ENCODE peak calls at places on chromosomes 7 and 10, in four cellular contexts. S is body of pancreas, A is upper lobe of left lung, G is K562. M is an unnamed sample.

GRCh38 chr10:75466016-75466415 is 34.6 kb downstream of the LRMDA start:
- DNase-seq in S (no peak), G (no peak), A (no peak), M (no peak)

GRCh38 chr10:79250259-79250658 is 97.0 kb upstream of the PPIF start:
- DNase-seq in S (no peak), G (no peak), A (no peak), M (no peak)

GRCh38 chr10:19518632-19519031 is 297.6 kb upstream of the PLXDC2 start:
- DNase-seq in S (no peak), A (no peak), G (no peak), M (no peak)

GRCh38 chr10:49526624-49527023 is 12.3 kb downstream of the ERCC6 start:
- DNase-seq in G (peak), A (no peak), S (no peak), M (no peak)

GRCh38 chr10:119595715-119596515 is 849 bp downstream of the TIAL1 start:
- DNase-seq in S (peak), A (peak), G (peak), M (peak)

GRCh38 chr7:137851361-137851945 is 4.7 kb upstream of the DGKI start:
- DNase-seq in A (no peak), S (no peak), G (no peak), M (no peak)

GRCh38 chr10:80453715-80454525 is at the start of gene TSPAN14:
- DNase-seq in G (peak), A (peak), S (peak), M (peak)

GRCh38 chr7:117654780-117655179 is 175.0 kb downstream of the CFTR start:
- DNase-seq in G (no peak), S (no peak), A (no peak), M (no peak)

GRCh38 chr10:23376175-23376787 is 31.7 kb upstream of the C10orf67 start:
- DNase-seq in G (no peak), A (no peak), S (no peak), M (no peak)

GRCh38 chr7:104552102-104552501 is 223.7 kb downstream of the LHFPL3 start:
- DNase-seq in S (peak), A (no peak), G (peak), M (no peak)

GRCh38 chr10:14949291-14949690 is 4.6 kb downstream of the DCLRE1C start:
- DNase-seq in G (no peak), A (no peak), S (no peak), M (no peak)

GRCh38 chr10:34522542-34522941 is 292.6 kb downstream of the PARD3 start:
- DNase-seq in A (no peak), S (no peak), G (peak), M (no peak)

GRCh38 chr10:61397175-61397986 is 55.8 kb downstream of the TMEM26 start:
- DNase-seq in A (no peak), S (no peak), G (no peak), M (no peak)

GRCh38 chr7:151789380-151789947 is 87.5 kb downstream of the PRKAG2 start:
- DNase-seq in S (no peak), A (no peak), G (no peak), M (no peak)

GRCh38 chr7:99579956-99580777 is 17.9 kb upstream of the TMEM225B start:
- DNase-seq in A (peak), G (no peak), S (peak), M (no peak)

GRCh38 chr7:148535227-148535626 is 55.3 kb upstream of the C7orf33 start:
- DNase-seq in S (no peak), G (peak), A (no peak), M (peak)

GRCh38 chr7:139725843-139726484 is 51.8 kb downstream of the HIPK2 start:
- DNase-seq in A (no peak), G (no peak), S (no peak), M (no peak)

GRCh38 chr10:15237351-15237750 is 68.9 kb upstream of the NMT2 start:
- DNase-seq in A (no peak), G (no peak), S (peak), M (no peak)

GRCh38 chr7:46879783-46880182 is 702.1 kb downstream of the TNS3 start:
- DNase-seq in G (no peak), A (no peak), S (no peak), M (no peak)

GRCh38 chr10:35005868-35006267 is 84.3 kb downstream of the CUL2 start:
- DNase-seq in G (peak), A (no peak), S (no peak), M (no peak)

GRCh38 chr7:24574365-24574764 is 1.1 kb downstream of the PALS2 start:
- DNase-seq in A (no peak), G (peak), S (no peak), M (no peak)

GRCh38 chr10:102691701-102692100 is 22.5 kb downstream of the ARL3 start:
- DNase-seq in A (no peak), G (no peak), S (no peak), M (peak)

GRCh38 chr10:96641896-96642295 is 55.1 kb upstream of the TM9SF3 start:
- DNase-seq in G (no peak), S (peak), A (no peak), M (no peak)

GRCh38 chr7:44309271-44310091 is 15.9 kb downstream of the CAMK2B start:
- DNase-seq in G (peak), A (peak), S (peak), M (peak)

GRCh38 chr10:74730246-74730645 is 96.2 kb upstream of the KAT6B start:
- DNase-seq in G (no peak), S (no peak), A (no peak), M (no peak)

GRCh38 chr10:122658356-122659049 is 41.1 kb downstream of the C10orf120 start:
- DNase-seq in G (no peak), A (no peak), S (peak), M (peak)

GRCh38 chr7:87154166-87154565 is 1.9 kb downstream of the DMTF1 start:
- DNase-seq in S (no peak), G (no peak), A (no peak), M (no peak)
- H3K27ac ChIP-seq in S (no peak), G (peak), A (no peak), M (peak)

DNA sequence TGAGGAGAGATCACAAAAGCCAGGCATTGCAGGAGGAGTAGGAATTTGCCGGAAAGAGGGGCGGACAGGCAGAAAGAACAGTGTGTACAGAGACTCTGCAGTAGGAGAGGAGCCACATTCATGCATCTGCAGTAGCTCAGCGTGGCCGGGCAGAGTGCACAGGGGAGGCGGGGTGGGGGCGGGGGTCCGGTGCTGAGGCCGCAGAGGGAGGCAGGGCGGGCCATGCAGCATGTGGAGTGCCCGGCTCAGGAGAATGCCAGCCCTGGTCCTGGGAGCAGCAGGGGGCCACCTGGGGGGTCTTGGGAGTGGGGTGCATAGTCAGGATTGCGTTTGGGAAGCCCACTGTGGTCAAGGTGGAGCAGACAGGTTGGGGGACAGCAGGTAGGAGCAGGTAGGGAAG is 136.5 kb downstream of the C10orf105 start:
- DNase-seq in A (no peak), S (no peak), G (no peak), M (no peak)
- H3K4me3 ChIP-seq in A (no peak), S (no peak), G (no peak), M (no peak)

GRCh38 chr7:101133621-101134398 is 6.9 kb downstream of the SERPINE1 start:
- DNase-seq in S (no peak), A (no peak), G (peak), M (no peak)
- TF ChIP-seq POLR2A in S (no peak), A (no peak), G (no peak), M (no peak)

GRCh38 chr10:69057951-69058297 is 30.0 kb upstream of the SRGN start:
- DNase-seq in G (no peak), S (no peak), A (no peak), M (no peak)

GRCh38 chr10:69055241-69055640 is 32.7 kb upstream of the SRGN start:
- DNase-seq in G (no peak), A (no peak), S (no peak), M (no peak)

GRCh38 chr10:69056536-69057260 is 31.2 kb upstream of the SRGN start:
- DNase-seq in A (no peak), G (no peak), S (no peak), M (no peak)

GRCh38 chr10:69057261-69057950 is 30.5 kb upstream of the SRGN start:
- DNase-seq in G (no peak), A (peak), S (no peak), M (no peak)

GRCh38 chr10:69056129-69056528 is 31.8 kb upstream of the SRGN start:
- DNase-seq in S (no peak), G (no peak), A (no peak), M (no peak)
- H3K27ac ChIP-seq in S (no peak), G (no peak), A (peak), M (peak)

GRCh38 chr7:73967832-73968295 is 60.1 kb upstream of the ELN start:
- DNase-seq in S (no peak), A (no peak), G (no peak), M (no peak)
- H3K4me3 ChIP-seq in S (no peak), A (no peak), G (no peak), M (no peak)

DNA sequence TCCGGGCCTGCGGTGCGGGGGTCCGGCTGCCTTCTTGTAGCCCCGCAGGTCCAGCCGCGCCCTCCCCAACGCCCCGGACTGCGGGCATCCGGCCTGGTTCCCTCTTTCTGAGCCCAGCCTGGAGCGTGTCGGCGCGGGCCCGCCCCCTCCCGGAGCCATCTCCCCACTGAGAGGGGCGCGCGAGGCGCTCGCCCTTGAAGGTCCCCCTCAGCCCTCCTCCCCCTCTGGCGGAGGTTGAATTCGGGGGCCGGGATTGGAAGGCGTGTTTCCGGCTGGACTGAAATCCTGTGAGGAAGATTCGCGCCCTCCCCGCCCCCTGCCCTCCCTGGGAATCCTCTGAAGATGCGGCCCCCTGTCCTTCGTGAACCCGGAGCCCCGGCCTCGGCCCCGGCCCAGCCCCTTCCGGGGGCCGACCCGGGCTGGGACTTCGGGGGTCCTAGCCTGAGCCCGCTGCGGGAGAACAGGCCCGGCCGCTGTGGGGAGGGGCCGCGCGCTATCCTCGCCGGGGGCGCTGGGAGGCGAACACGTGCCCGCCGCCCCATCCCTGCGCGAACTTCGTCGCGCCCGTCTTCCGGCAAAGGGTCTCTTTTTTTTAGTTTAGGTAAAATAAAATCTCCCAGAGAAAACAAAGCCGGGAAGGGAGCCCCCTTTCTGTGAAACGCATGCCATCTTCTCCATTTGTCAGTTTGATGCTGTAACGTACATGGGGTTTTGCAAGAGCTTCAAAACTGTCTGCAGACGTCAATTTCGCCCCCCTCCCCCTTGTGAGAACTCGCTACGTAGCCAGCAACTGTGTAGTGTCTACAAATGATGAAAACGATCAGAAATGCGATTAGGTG is 636 bp downstream of the PDCD4 start:
- DNase-seq in A (peak), G (peak), S (peak), M (peak)
- TF ChIP-seq POLR2A in A (no peak), G (no peak), S (peak), M (peak)

GRCh38 chr10:98374176-98374969 is 40.6 kb downstream of the PYROXD2 start:
- DNase-seq in G (no peak), S (no peak), A (no peak), M (no peak)

GRCh38 chr10:98371421-98371820 is 43.6 kb downstream of the PYROXD2 start:
- DNase-seq in A (peak), G (no peak), S (no peak), M (no peak)

GRCh38 chr10:98376485-98376884 is 38.5 kb downstream of the PYROXD2 start:
- DNase-seq in S (no peak), G (no peak), A (no peak), M (no peak)

GRCh38 chr10:98373691-98374090 is 41.3 kb downstream of the PYROXD2 start:
- DNase-seq in G (no peak), A (no peak), S (no peak), M (no peak)

DNA sequence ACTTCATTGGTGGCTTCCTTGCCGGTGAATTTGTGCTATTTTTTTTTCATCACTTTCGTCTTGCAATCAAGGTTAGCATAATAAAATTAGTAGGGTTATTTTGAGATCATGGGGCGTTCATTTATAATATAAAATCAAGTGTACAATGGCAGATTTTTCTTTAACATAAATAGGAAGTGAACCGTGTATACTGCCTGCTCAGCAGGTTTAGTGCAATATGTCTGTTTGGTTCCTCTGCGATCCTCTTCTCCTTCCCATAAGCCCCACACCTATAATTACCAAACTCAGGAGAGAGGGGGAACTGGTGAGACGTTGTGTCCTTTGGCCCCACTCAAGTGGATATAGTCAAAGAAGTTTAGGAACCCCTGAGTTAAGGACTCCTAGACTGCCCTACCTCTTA is 41.7 kb downstream of the PYROXD2 start:
- DNase-seq in A (no peak), S (no peak), G (no peak), M (no peak)
- H3K27ac ChIP-seq in A (no peak), S (no peak), G (no peak), M (no peak)

GRCh38 chr7:90723233-90723632 is 127.1 kb downstream of the CDK14 start:
- DNase-seq in A (no peak), G (no peak), S (peak), M (no peak)

GRCh38 chr7:90721869-90722431 is 125.8 kb downstream of the CDK14 start:
- DNase-seq in S (no peak), G (no peak), A (no peak), M (no peak)

GRCh38 chr7:90723866-90724265 is 127.7 kb downstream of the CDK14 start:
- DNase-seq in S (no peak), A (no peak), G (no peak), M (no peak)

GRCh38 chr7:90719159-90719558 is 123.0 kb downstream of the CDK14 start:
- DNase-seq in A (no peak), S (no peak), G (no peak), M (no peak)

DNA sequence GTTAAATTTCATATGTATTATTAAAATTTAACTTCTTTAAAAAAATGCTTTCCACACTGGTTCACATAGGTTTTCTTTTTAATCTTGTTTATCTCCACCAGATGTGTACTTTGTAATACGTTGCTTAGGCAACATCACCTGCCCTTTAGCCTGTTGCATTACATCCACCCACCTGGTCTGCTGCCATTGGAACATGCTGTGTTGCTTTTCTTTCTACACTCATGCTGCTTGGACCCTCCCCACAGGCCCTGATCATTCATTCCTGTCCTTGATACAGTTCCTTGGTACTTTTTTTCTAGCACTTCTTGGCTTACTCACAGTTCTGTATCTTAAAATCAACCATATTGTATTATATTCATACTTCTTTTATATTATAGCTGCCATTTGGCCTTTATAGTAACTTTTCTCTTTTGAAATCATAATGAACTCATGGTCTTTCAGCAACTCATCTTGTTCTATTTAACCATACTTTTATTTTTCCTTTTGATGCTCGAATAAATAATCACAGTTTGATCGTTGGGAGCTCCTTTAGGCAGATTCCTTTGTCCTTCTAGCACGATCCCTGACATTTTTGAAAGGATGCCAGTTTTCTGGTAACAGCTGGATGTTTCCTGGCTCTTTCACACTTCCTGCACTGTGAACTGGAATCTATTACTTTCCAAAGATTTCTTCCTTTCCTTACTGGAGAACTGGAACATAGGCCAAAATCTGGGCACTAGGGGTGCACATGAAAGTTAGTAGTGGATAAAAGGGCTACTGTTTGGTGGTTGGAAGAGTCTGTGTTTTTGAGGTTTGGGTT is 125.0 kb downstream of the CDK14 start:
- DNase-seq in G (no peak), S (peak), A (no peak), M (peak)
- H3K4me3 ChIP-seq in G (no peak), S (no peak), A (no peak), M (no peak)